ENCODE peak calls at places on chromosomes 7 and 10, in four cellular contexts. N, Y, D and T are unnamed samples.

GRCh38 chr7:157402911-157403534 is 66.2 kb downstream of the DNAJB6 start:
- DNase-seq in N (peak; percentile 43), Y (no peak), D (no peak), T (no peak)

GRCh38 chr7:96093435-96093834 is 228.5 kb downstream of the SLC25A13 start:
- DNase-seq in N (peak; percentile 91), Y (no peak), D (no peak), T (no peak)

GRCh38 chr7:16818732-16819131 is 13.9 kb upstream of the AGR2 start:
- DNase-seq in N (no peak), Y (no peak), D (no peak), T (no peak)

GRCh38 chr10:86524225-86524982 is 2.8 kb upstream of the WAPL start:
- DNase-seq in N (no peak), Y (no peak), D (no peak), T (no peak)

GRCh38 chr10:78780551-78780961 is 288.2 kb upstream of the ZMIZ1 start:
- DNase-seq in N (no peak), Y (no peak), D (peak; percentile 48), T (no peak)

GRCh38 chr7:155471728-155472127 is 13.8 kb downstream of the EN2 start:
- DNase-seq in N (no peak), Y (no peak), D (no peak), T (peak; percentile 79)

GRCh38 chr7:153934629-153935028 is 117.6 kb upstream of the DPP6 start:
- DNase-seq in N (no peak), Y (no peak), D (no peak), T (no peak)

GRCh38 chr10:110067960-110068770 is 60.4 kb downstream of the ADD3 start:
- DNase-seq in N (no peak), Y (no peak), D (no peak), T (peak; percentile 46)

GRCh38 chr7:145644426-145645154 is 472.0 kb upstream of the CNTNAP2 start:
- DNase-seq in N (no peak), Y (no peak), D (no peak), T (no peak)

GRCh38 chr7:40175725-40176510 is 41.1 kb downstream of the SUGCT start:
- DNase-seq in N (peak; percentile 69), Y (no peak), D (no peak), T (no peak)

GRCh38 chr10:71270301-71270777 is 48.7 kb upstream of the SLC29A3 start:
- DNase-seq in N (peak; percentile 84), Y (peak; percentile 75), D (no peak), T (peak; percentile 80)

GRCh38 chr7:128833148-128833938 is 3.1 kb downstream of the FLNC start:
- DNase-seq in N (peak; percentile 88), Y (no peak), D (no peak), T (no peak)

GRCh38 chr7:140053812-140054539 is 8.8 kb downstream of the PARP12 start:
- DNase-seq in N (no peak), Y (no peak), D (no peak), T (no peak)

GRCh38 chr10:122051609-122052385 is 62.8 kb downstream of the TACC2 start:
- DNase-seq in N (peak; percentile 65), Y (no peak), D (peak; percentile 76), T (peak; percentile 73)

GRCh38 chr7:154869436-154869835 is 133.5 kb downstream of the PAXIP1 start:
- DNase-seq in N (no peak), Y (no peak), D (peak; percentile 31), T (no peak)

GRCh38 chr7:39413866-39414668 is 152.1 kb upstream of the YAE1 start:
- DNase-seq in N (peak; percentile 17), Y (peak; percentile 41), D (peak; percentile 74), T (peak; percentile 73)

GRCh38 chr10:97644961-97645360 is 4.5 kb downstream of the PI4K2A start:
- DNase-seq in N (no peak), Y (no peak), D (no peak), T (no peak)

GRCh38 chr7:11616466-11616865 is 215.5 kb downstream of the THSD7A start:
- DNase-seq in N (no peak), Y (no peak), D (no peak), T (no peak)

GRCh38 chr7:57579454-57579853 is 129.5 kb downstream of the ZNF716 start:
- DNase-seq in N (no peak), Y (no peak), D (no peak), T (no peak)

GRCh38 chr10:80459047-80459865 is 5.1 kb downstream of the TSPAN14 start:
- DNase-seq in N (no peak), Y (no peak), D (peak; percentile 90), T (no peak)

GRCh38 chr10:110387983-110388681 is 83.4 kb upstream of the SMNDC1 start:
- DNase-seq in N (no peak), Y (no peak), D (no peak), T (no peak)

GRCh38 chr10:90226526-90226925 is 525.1 kb downstream of the KIF20B start:
- DNase-seq in N (no peak), Y (no peak), D (no peak), T (no peak)

GRCh38 chr7:37826825-37827224 is 21.6 kb upstream of the NME8 start:
- DNase-seq in N (no peak), Y (no peak), D (no peak), T (no peak)

GRCh38 chr7:38195804-38196595 is 18.0 kb downstream of the STARD3NL start:
- DNase-seq in N (peak; percentile 47), Y (no peak), D (no peak), T (no peak)

GRCh38 chr7:95863-96260 is 96.5 kb upstream of the FAM20C start:
- DNase-seq in N (no peak), Y (no peak), D (no peak), T (no peak)

GRCh38 chr10:102342462-102342861 is 53.0 kb upstream of the NFKB2 start:
- DNase-seq in N (peak; percentile 4), Y (peak; percentile 35), D (no peak), T (peak; percentile 94)

GRCh38 chr10:102344067-102344466 is 51.4 kb upstream of the NFKB2 start:
- DNase-seq in N (peak; percentile 56), Y (no peak), D (no peak), T (no peak)

GRCh38 chr10:102352066-102352715 is 43.3 kb upstream of the NFKB2 start:
- DNase-seq in N (peak; percentile 54), Y (peak; percentile 29), D (no peak), T (peak; percentile 15)

GRCh38 chr10:102342958-102343357 is 52.5 kb upstream of the NFKB2 start:
- DNase-seq in N (peak; percentile 86), Y (no peak), D (no peak), T (peak; percentile 27)

DNA sequence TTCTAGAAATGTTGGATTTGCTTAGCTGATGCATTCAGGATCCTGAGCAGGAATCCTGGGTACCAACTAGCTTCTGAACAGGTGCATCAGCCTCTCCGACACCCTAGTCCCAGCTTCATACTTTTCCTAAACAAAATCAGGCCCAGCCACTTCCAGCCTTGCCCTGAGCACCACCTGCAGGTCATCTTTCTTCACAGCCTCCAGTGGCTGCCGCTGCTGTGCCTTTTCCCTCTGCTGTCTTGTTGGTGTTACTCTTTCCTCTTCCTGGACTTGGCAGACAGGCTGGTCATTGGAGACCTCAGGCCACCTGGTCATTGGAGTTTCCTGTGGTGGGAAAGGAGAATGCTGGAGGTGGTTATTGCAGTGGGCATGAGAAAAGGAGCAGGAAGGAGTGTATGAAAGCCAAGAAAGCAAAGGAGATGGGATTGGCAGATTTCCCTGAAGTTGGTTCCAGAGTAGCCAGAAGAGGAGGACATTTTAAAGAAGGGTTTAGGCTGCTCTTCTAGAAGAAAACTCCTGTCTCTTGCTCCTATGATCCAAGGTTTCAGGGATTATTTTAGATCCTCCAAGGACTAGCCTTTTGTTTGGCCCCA is 48.2 kb upstream of the NFKB2 start:
- DNase-seq in N (peak; percentile 38), Y (peak; percentile 18), D (no peak), T (peak; percentile 30)
- H3K36me3 ChIP-seq in N (peaks cover 16% of the 10 kb centered on the region), Y (peaks cover 2% of the 10 kb centered on the region), D (peaks cover 44% of the 10 kb centered on the region), T (peaks cover 22% of the 10 kb centered on the region)

GRCh38 chr10:132912225-132912684 is 30.1 kb downstream of the CFAP46 start:
- DNase-seq in N (no peak), Y (no peak), D (no peak), T (no peak)

GRCh38 chr10:132911712-132912097 is 30.7 kb downstream of the CFAP46 start:
- DNase-seq in N (no peak), Y (no peak), D (peak; percentile 20), T (no peak)

GRCh38 chr10:132914732-132915131 is 27.6 kb downstream of the CFAP46 start:
- DNase-seq in N (no peak), Y (no peak), D (peak; percentile 42), T (no peak)

GRCh38 chr10:132913559-132914115 is 28.7 kb downstream of the CFAP46 start:
- DNase-seq in N (no peak), Y (no peak), D (peak; percentile 43), T (no peak)

GRCh38 chr10:132912685-132913558 is 29.4 kb downstream of the CFAP46 start:
- DNase-seq in N (no peak), Y (peak; percentile 50), D (peak; percentile 60), T (peak; percentile 53)
- H3K4me3 ChIP-seq in N (no peak overlapping the region), Y (no peak overlapping the region), D (no peak overlapping the region), T (no peak overlapping the region)

GRCh38 chr10:824946-825345 is 106.6 kb downstream of the LARP4B start:
- DNase-seq in N (no peak), Y (no peak), D (no peak), T (no peak)
- H3K36me3 ChIP-seq in N (peaks cover 70% of the 10 kb centered on the region), Y (peaks cover 45% of the 10 kb centered on the region), D (peaks cover 96% of the 10 kb centered on the region), T (peaks cover 81% of the 10 kb centered on the region)

DNA sequence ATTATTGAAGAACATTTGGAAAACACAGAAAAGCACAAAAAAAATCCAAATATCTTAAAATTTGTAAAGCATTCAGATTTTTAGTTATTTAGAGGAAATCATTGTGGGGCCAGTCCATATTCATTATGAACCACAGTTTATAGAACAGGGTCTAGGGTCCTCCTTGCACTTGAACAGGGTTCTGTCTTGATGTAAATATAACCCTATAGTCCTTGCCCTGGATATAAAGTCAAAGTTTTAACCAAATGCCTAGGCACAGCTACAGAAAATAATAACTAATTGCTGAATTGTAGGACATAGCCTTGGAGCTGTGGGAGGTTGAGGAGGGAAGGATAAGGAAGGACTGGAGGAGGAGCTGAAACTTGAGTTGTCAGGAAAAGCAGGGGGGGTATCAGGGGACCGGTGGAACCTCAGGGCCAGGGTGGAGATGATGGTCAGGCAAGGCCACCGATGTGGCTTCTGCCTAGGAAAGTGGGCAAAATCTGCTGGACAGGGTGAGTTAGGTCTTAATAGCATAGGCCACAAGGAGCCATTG is 25.7 kb downstream of the CASP7 start:
- DNase-seq in N (no peak), Y (no peak), D (no peak), T (no peak)
- H3K4me3 ChIP-seq in N (no peak overlapping the region), Y (no peak overlapping the region), D (no peak overlapping the region), T (no peak overlapping the region)